ENCODE peak calls at places on chromosomes 16 and 17, in six cellular contexts. One of them, this sample, is unnamed.

GRCh38 chr16:50565428-50565827 is 17.2 kb downstream of the NKD1 start:
- DNase-seq in fibroblast of lung: no peak
- DNase-seq in small intestine: no peak
- DNase-seq in IMR-90: no peak
- DNase-seq in epithelial cell of esophagus: no peak
- DNase-seq in mucosa of descending colon: no peak
- DNase-seq in this sample: no peak

GRCh38 chr17:8868529-8868951 is 1.1 kb upstream of the PIK3R6 start:
- DNase-seq in mucosa of descending colon: no peak
- DNase-seq in small intestine: no peak
- DNase-seq in IMR-90: no peak
- DNase-seq in epithelial cell of esophagus: no peak
- DNase-seq in fibroblast of lung: no peak
- DNase-seq in this sample: no peak

GRCh38 chr16:81703177-81704155 is 75.6 kb upstream of the PLCG2 start:
- DNase-seq in epithelial cell of esophagus: peak; percentile 52
- DNase-seq in mucosa of descending colon: peak; percentile 70
- DNase-seq in fibroblast of lung: peak; percentile 96
- DNase-seq in small intestine: peak; percentile 53
- DNase-seq in IMR-90: peak; percentile 91
- DNase-seq in this sample: peak; percentile 81

GRCh38 chr16:30535777-30536190 is 1.1 kb upstream of the ZNF747 start:
- DNase-seq in epithelial cell of esophagus: peak; percentile 87
- DNase-seq in IMR-90: peak; percentile 62
- DNase-seq in mucosa of descending colon: peak; percentile 88
- DNase-seq in small intestine: peak; percentile 87
- DNase-seq in fibroblast of lung: peak; percentile 64
- DNase-seq in this sample: peak; percentile 25

GRCh38 chr17:49496183-49496865 is 1.2 kb downstream of the NGFR start:
- DNase-seq in epithelial cell of esophagus: peak; percentile 69
- DNase-seq in IMR-90: peak; percentile 28
- DNase-seq in mucosa of descending colon: peak; percentile 69
- DNase-seq in small intestine: peak; percentile 42
- DNase-seq in fibroblast of lung: peak; percentile 44
- DNase-seq in this sample: no peak

GRCh38 chr17:38421224-38421841 is 6.9 kb upstream of the ARHGAP23 start:
- DNase-seq in epithelial cell of esophagus: no peak
- DNase-seq in mucosa of descending colon: no peak
- DNase-seq in small intestine: no peak
- DNase-seq in fibroblast of lung: peak; percentile 81
- DNase-seq in IMR-90: peak; percentile 69
- DNase-seq in this sample: peak; percentile 42

GRCh38 chr17:17077861-17078732 is 35.8 kb downstream of the MPRIP start:
- DNase-seq in small intestine: peak; percentile 96
- DNase-seq in mucosa of descending colon: peak; percentile 73
- DNase-seq in IMR-90: no peak
- DNase-seq in epithelial cell of esophagus: peak; percentile 67
- DNase-seq in fibroblast of lung: no peak
- DNase-seq in this sample: no peak

GRCh38 chr17:80261159-80261894 is 675 bp downstream of the RNF213 start:
- DNase-seq in fibroblast of lung: peak; percentile 29
- DNase-seq in IMR-90: peak; percentile 32
- DNase-seq in small intestine: peak; percentile 57
- DNase-seq in mucosa of descending colon: peak; percentile 86
- DNase-seq in epithelial cell of esophagus: peak; percentile 43
- DNase-seq in this sample: no peak

GRCh38 chr17:37774508-37774907 is 29.6 kb upstream of the HNF1B start:
- DNase-seq in IMR-90: no peak
- DNase-seq in fibroblast of lung: no peak
- DNase-seq in small intestine: no peak
- DNase-seq in epithelial cell of esophagus: no peak
- DNase-seq in mucosa of descending colon: no peak
- DNase-seq in this sample: no peak

GRCh38 chr17:28145348-28145747 is 102.9 kb downstream of the NLK start:
- DNase-seq in small intestine: no peak
- DNase-seq in IMR-90: peak; percentile 29
- DNase-seq in epithelial cell of esophagus: no peak
- DNase-seq in mucosa of descending colon: no peak
- DNase-seq in fibroblast of lung: peak; percentile 61
- DNase-seq in this sample: no peak

GRCh38 chr16:74252329-74252728 is 44.3 kb upstream of the PSMD7 start:
- DNase-seq in fibroblast of lung: no peak
- DNase-seq in epithelial cell of esophagus: no peak
- DNase-seq in IMR-90: no peak
- DNase-seq in small intestine: no peak
- DNase-seq in mucosa of descending colon: no peak
- DNase-seq in this sample: no peak

GRCh38 chr16:27408012-27408601 is 6.1 kb downstream of the IL21R start:
- DNase-seq in fibroblast of lung: peak; percentile 73
- DNase-seq in epithelial cell of esophagus: no peak
- DNase-seq in small intestine: peak; percentile 17
- DNase-seq in IMR-90: peak; percentile 65
- DNase-seq in mucosa of descending colon: no peak
- DNase-seq in this sample: peak; percentile 43
- H3K4me3 ChIP-seq in fibroblast of lung: no peak overlapping the region
- H3K4me3 ChIP-seq in epithelial cell of esophagus: no peak overlapping the region
- H3K4me3 ChIP-seq in small intestine: no peak overlapping the region
- H3K4me3 ChIP-seq in IMR-90: no peak overlapping the region
- H3K4me3 ChIP-seq in mucosa of descending colon: no peak overlapping the region
- H3K4me3 ChIP-seq in this sample: no peak overlapping the region

GRCh38 chr17:63930951-63931575 is 1.1 kb downstream of the CD79B start:
- DNase-seq in IMR-90: no peak
- DNase-seq in mucosa of descending colon: peak; percentile 90
- DNase-seq in small intestine: peak; percentile 47
- DNase-seq in epithelial cell of esophagus: no peak
- DNase-seq in fibroblast of lung: no peak
- DNase-seq in this sample: no peak
- H3K4me3 ChIP-seq in IMR-90: no peak overlapping the region
- H3K4me3 ChIP-seq in mucosa of descending colon: no peak overlapping the region
- H3K4me3 ChIP-seq in small intestine: no peak overlapping the region
- H3K4me3 ChIP-seq in epithelial cell of esophagus: no peak overlapping the region
- H3K4me3 ChIP-seq in fibroblast of lung: no peak overlapping the region
- H3K4me3 ChIP-seq in this sample: no peak overlapping the region

GRCh38 chr16:47490471-47490870 is 29.3 kb downstream of the PHKB start:
- DNase-seq in epithelial cell of esophagus: no peak
- DNase-seq in IMR-90: no peak
- DNase-seq in fibroblast of lung: no peak
- DNase-seq in mucosa of descending colon: no peak
- DNase-seq in small intestine: no peak
- DNase-seq in this sample: no peak

GRCh38 chr16:47493358-47494337 is 32.5 kb downstream of the PHKB start:
- DNase-seq in epithelial cell of esophagus: no peak
- DNase-seq in IMR-90: no peak
- DNase-seq in fibroblast of lung: no peak
- DNase-seq in small intestine: no peak
- DNase-seq in mucosa of descending colon: no peak
- DNase-seq in this sample: no peak

GRCh38 chr16:47488051-47488450 is 26.9 kb downstream of the PHKB start:
- DNase-seq in mucosa of descending colon: no peak
- DNase-seq in epithelial cell of esophagus: no peak
- DNase-seq in fibroblast of lung: no peak
- DNase-seq in small intestine: no peak
- DNase-seq in IMR-90: no peak
- DNase-seq in this sample: no peak

GRCh38 chr16:47492036-47492427 is 30.9 kb downstream of the PHKB start:
- DNase-seq in epithelial cell of esophagus: no peak
- DNase-seq in small intestine: no peak
- DNase-seq in fibroblast of lung: no peak
- DNase-seq in IMR-90: no peak
- DNase-seq in mucosa of descending colon: no peak
- DNase-seq in this sample: no peak

GRCh38 chr16:47492428-47493357 is 31.6 kb downstream of the PHKB start:
- DNase-seq in epithelial cell of esophagus: no peak
- DNase-seq in fibroblast of lung: no peak
- DNase-seq in IMR-90: peak; percentile 23
- DNase-seq in mucosa of descending colon: peak; percentile 61
- DNase-seq in small intestine: peak; percentile 11
- DNase-seq in this sample: peak; percentile 37
- H3K4me3 ChIP-seq in epithelial cell of esophagus: no peak overlapping the region
- H3K4me3 ChIP-seq in fibroblast of lung: no peak overlapping the region
- H3K4me3 ChIP-seq in IMR-90: no peak overlapping the region
- H3K4me3 ChIP-seq in mucosa of descending colon: no peak overlapping the region
- H3K4me3 ChIP-seq in small intestine: no peak overlapping the region
- H3K4me3 ChIP-seq in this sample: no peak overlapping the region

GRCh38 chr17:18855831-18856624 is 1.9 kb upstream of the PRPSAP2 start:
- DNase-seq in IMR-90: peak; percentile 95
- DNase-seq in epithelial cell of esophagus: peak; percentile 97
- DNase-seq in small intestine: peak; percentile 98
- DNase-seq in mucosa of descending colon: peak; percentile 92
- DNase-seq in fibroblast of lung: peak; percentile 96
- DNase-seq in this sample: peak; percentile 84
- H3K4me3 ChIP-seq in IMR-90: peak overlapping the region; percentile 69
- H3K4me3 ChIP-seq in epithelial cell of esophagus: peak overlapping the region; percentile 70
- H3K4me3 ChIP-seq in small intestine: peak overlapping the region; percentile 52
- H3K4me3 ChIP-seq in mucosa of descending colon: peak overlapping the region; percentile 7
- H3K4me3 ChIP-seq in fibroblast of lung: peak overlapping the region; percentile 42
- H3K4me3 ChIP-seq in this sample: peak overlapping the region; percentile 78